ENCODE peak calls at places on chromosomes 11 and 22, in nine cellular contexts. D is WTC11, O is natural killer cell, F is progenitor cell of endocrine pancreas, P is Panc1, R is B cell, Z is NCI-H345, W is A172, A is iris pigment epithelial cell. X is an unnamed sample.

GRCh38 chr22:19554834-19555404 is 30.7 kb upstream of the CLDN5 start:
- DNase-seq in D (peak; percentile 74), O (no peak), F (no peak), P (no peak), R (no peak), Z (no peak), W (peak; percentile 28), A (peak; percentile 49), X (no peak)

GRCh38 chr11:66335531-66336233 is 552 bp downstream of the RIN1 start:
- DNase-seq in D (no peak), O (no peak), F (no peak), P (no peak), R (peak; percentile 37), Z (no peak), W (peak; percentile 39), A (peak; percentile 71), X (no peak)

GRCh38 chr11:124481365-124482323 is 36.1 kb upstream of the OR8B8 start:
- DNase-seq in D (no peak), O (no peak), F (no peak), P (no peak), R (no peak), Z (peak; percentile 0), W (peak; percentile 28), A (peak; percentile 86), X (no peak)

GRCh38 chr22:37427711-37428635 is 694 bp upstream of the ELFN2 start:
- DNase-seq in D (peak; percentile 35), O (no peak), F (no peak), P (no peak), R (no peak), Z (no peak), W (no peak), A (no peak), X (no peak)

GRCh38 chr11:8285228-8285627 is 21.6 kb upstream of the LMO1 start:
- DNase-seq in D (no peak), O (peak; percentile 0), F (no peak), P (no peak), R (no peak), Z (no peak), W (no peak), A (no peak), X (no peak)

GRCh38 chr11:71548716-71549151 is 514 bp downstream of the KRTAP5-9 start:
- DNase-seq in D (no peak), O (no peak), F (no peak), P (no peak), R (no peak), Z (no peak), W (no peak), A (no peak), X (no peak)

GRCh38 chr11:36376315-36376887 is 80.3 kb downstream of the PRR5L start:
- DNase-seq in D (peak; percentile 52), O (no peak), F (no peak), P (no peak), R (peak; percentile 23), Z (no peak), W (peak; percentile 39), A (peak; percentile 55), X (no peak)

GRCh38 chr11:21257461-21257860 is 588.1 kb downstream of the NELL1 start:
- DNase-seq in D (no peak), O (no peak), F (no peak), P (no peak), R (no peak), Z (no peak), W (no peak), A (no peak), X (no peak)

GRCh38 chr11:69950120-69950519 is 128.0 kb upstream of the ANO1 start:
- DNase-seq in D (peak; percentile 89), O (no peak), F (no peak), P (no peak), R (peak; percentile 18), Z (peak; percentile 9), W (peak; percentile 69), A (peak; percentile 13), X (no peak)

GRCh38 chr22:25987948-25988347 is 181.3 kb upstream of the SEZ6L start:
- DNase-seq in D (no peak), O (no peak), F (no peak), P (no peak), R (peak; percentile 15), Z (no peak), W (no peak), A (no peak), X (no peak)

GRCh38 chr11:1918436-1919315 is 827 bp upstream of the TNNT3 start:
- DNase-seq in D (no peak), O (no peak), F (no peak), P (no peak), R (peak; percentile 7), Z (no peak), W (peak; percentile 14), A (no peak), X (no peak)

GRCh38 chr22:22755778-22756100 is 111.3 kb downstream of the GGTLC2 start:
- DNase-seq in D (no peak), O (peak; percentile 12), F (no peak), P (no peak), R (no peak), Z (no peak), W (no peak), A (no peak), X (no peak)

GRCh38 chr11:31625868-31626267 is 116.3 kb downstream of the ELP4 start:
- DNase-seq in D (no peak), O (no peak), F (no peak), P (no peak), R (no peak), Z (no peak), W (no peak), A (no peak), X (no peak)

GRCh38 chr22:20550851-20551744 is 43.7 kb downstream of the MED15 start:
- DNase-seq in D (peak; percentile 25), O (no peak), F (no peak), P (no peak), R (peak; percentile 36), Z (no peak), W (no peak), A (peak; percentile 86), X (no peak)

GRCh38 chr11:34105079-34105956 is at the start of gene NAT10:
- DNase-seq in D (peak; percentile 96), O (peak; percentile 96), F (peak; percentile 92), P (peak; percentile 97), R (peak; percentile 98), Z (peak; percentile 98), W (peak; percentile 99), A (peak; percentile 99), X (peak; percentile 93)

GRCh38 chr11:129230006-129230405 is 37.9 kb upstream of the ARHGAP32 start:
- DNase-seq in D (no peak), O (no peak), F (no peak), P (peak; percentile 10), R (peak; percentile 6), Z (no peak), W (no peak), A (peak; percentile 20), X (no peak)

GRCh38 chr11:112457532-112457931 is 196.9 kb upstream of the PLET1 start:
- DNase-seq in D (no peak), O (no peak), F (no peak), P (no peak), R (no peak), Z (no peak), W (no peak), A (no peak), X (no peak)

GRCh38 chr11:111936045-111936400 is 1.1 kb upstream of the DIXDC1 start:
- DNase-seq in D (no peak), O (no peak), F (no peak), P (no peak), R (no peak), Z (no peak), W (no peak), A (no peak), X (no peak)

GRCh38 chr11:130162733-130163132 is 3.2 kb downstream of the ST14 start:
- DNase-seq in D (no peak), O (no peak), F (no peak), P (no peak), R (no peak), Z (no peak), W (no peak), A (peak; percentile 33), X (no peak)

GRCh38 chr22:45336971-45337431 is 27.3 kb downstream of the FAM118A start:
- DNase-seq in D (no peak), O (no peak), F (no peak), P (no peak), R (no peak), Z (no peak), W (no peak), A (peak; percentile 39), X (no peak)

GRCh38 chr11:64132388-64132771 is 33.5 kb downstream of the MACROD1 start:
- DNase-seq in D (no peak), O (no peak), F (no peak), P (no peak), R (no peak), Z (no peak), W (no peak), A (no peak), X (no peak)

GRCh38 chr11:33719587-33719986 is 16.6 kb downstream of the CD59 start:
- DNase-seq in D (no peak), O (no peak), F (no peak), P (no peak), R (no peak), Z (no peak), W (no peak), A (no peak), X (no peak)

GRCh38 chr11:64372802-64373597 is 14.0 kb downstream of the RPS6KA4 start:
- DNase-seq in D (no peak), O (no peak), F (no peak), P (peak; percentile 25), R (no peak), Z (peak; percentile 20), W (no peak), A (peak; percentile 83), X (peak; percentile 69)

GRCh38 chr11:118144301-118144701 is 8.3 kb downstream of the SCN4B start:
- DNase-seq in D (no peak), O (no peak), F (no peak), P (no peak), R (no peak), Z (no peak), W (no peak), A (no peak), X (no peak)

GRCh38 chr11:31387379-31387778 is 17.7 kb downstream of the DNAJC24 start:
- DNase-seq in D (no peak), O (no peak), F (no peak), P (no peak), R (no peak), Z (no peak), W (no peak), A (peak; percentile 34), X (no peak)

GRCh38 chr11:65744699-65745042 is 24.1 kb upstream of the RNASEH2C start:
- DNase-seq in D (no peak), O (no peak), F (no peak), P (no peak), R (no peak), Z (no peak), W (no peak), A (no peak), X (no peak)

GRCh38 chr11:58980159-58980843 is 41.0 kb downstream of the GLYATL1 start:
- DNase-seq in D (no peak), O (no peak), F (no peak), P (no peak), R (no peak), Z (no peak), W (no peak), A (no peak), X (no peak)

GRCh38 chr11:9138612-9139579 is 47.5 kb upstream of the SCUBE2 start:
- DNase-seq in D (no peak), O (no peak), F (no peak), P (peak; percentile 94), R (no peak), Z (peak; percentile 95), W (peak; percentile 95), A (peak; percentile 92), X (no peak)

GRCh38 chr22:45962756-45963155 is 14.2 kb downstream of the WNT7B start:
- DNase-seq in D (no peak), O (no peak), F (no peak), P (no peak), R (no peak), Z (no peak), W (no peak), A (no peak), X (no peak)

GRCh38 chr11:44753965-44754645 is 27.3 kb downstream of the TSPAN18 start:
- DNase-seq in D (no peak), O (no peak), F (no peak), P (no peak), R (no peak), Z (no peak), W (no peak), A (no peak), X (no peak)

GRCh38 chr11:2570211-2570811 is 125.5 kb downstream of the KCNQ1 start:
- DNase-seq in D (no peak), O (no peak), F (no peak), P (no peak), R (no peak), Z (no peak), W (no peak), A (no peak), X (no peak)